ENCODE peak calls at places on chromosomes 4 and X, in ten cellular contexts. One of them, this sample, is unnamed.

GRCh38 chr4:98682719-98683118 is 24.3 kb upstream of the TSPAN5 start:
- DNase-seq in Peyer's patch: no peak
- DNase-seq in fibroblast of lung: peak; percentile 73
- DNase-seq in heart left ventricle: no peak
- DNase-seq in A549: no peak
- DNase-seq in transverse colon: no peak
- DNase-seq in fibroblast of villous mesenchyme: peak; percentile 86
- DNase-seq in endothelial cell: no peak
- DNase-seq in NB4: no peak
- DNase-seq in GM13977: no peak
- DNase-seq in this sample: no peak

GRCh38 chr4:23022032-23022431 is 329.3 kb downstream of the GBA3 start:
- DNase-seq in GM13977: no peak
- DNase-seq in fibroblast of villous mesenchyme: peak; percentile 47
- DNase-seq in transverse colon: no peak
- DNase-seq in fibroblast of lung: peak; percentile 96
- DNase-seq in endothelial cell: no peak
- DNase-seq in NB4: no peak
- DNase-seq in heart left ventricle: no peak
- DNase-seq in A549: peak; percentile 86
- DNase-seq in Peyer's patch: no peak
- DNase-seq in this sample: no peak

GRCh38 chr4:160143574-160143973 is 1040.7 kb downstream of the RAPGEF2 start:
- DNase-seq in Peyer's patch: no peak
- DNase-seq in A549: no peak
- DNase-seq in GM13977: no peak
- DNase-seq in NB4: no peak
- DNase-seq in heart left ventricle: no peak
- DNase-seq in fibroblast of villous mesenchyme: no peak
- DNase-seq in endothelial cell: no peak
- DNase-seq in fibroblast of lung: no peak
- DNase-seq in transverse colon: no peak
- DNase-seq in this sample: no peak

GRCh38 chrX:40615976-40616375 is 7.3 kb upstream of the MPC1L start:
- DNase-seq in Peyer's patch: no peak
- DNase-seq in fibroblast of villous mesenchyme: no peak
- DNase-seq in transverse colon: no peak
- DNase-seq in NB4: no peak
- DNase-seq in A549: no peak
- DNase-seq in heart left ventricle: no peak
- DNase-seq in endothelial cell: no peak
- DNase-seq in fibroblast of lung: no peak
- DNase-seq in GM13977: no peak
- DNase-seq in this sample: no peak

GRCh38 chrX:100990139-100990538 is 20.6 kb downstream of the ARL13A start:
- DNase-seq in A549: no peak
- DNase-seq in endothelial cell: no peak
- DNase-seq in Peyer's patch: no peak
- DNase-seq in fibroblast of villous mesenchyme: no peak
- DNase-seq in heart left ventricle: no peak
- DNase-seq in transverse colon: no peak
- DNase-seq in fibroblast of lung: no peak
- DNase-seq in NB4: no peak
- DNase-seq in GM13977: no peak
- DNase-seq in this sample: no peak

GRCh38 chr4:13953083-13953482 is 325.6 kb upstream of the BOD1L1 start:
- DNase-seq in GM13977: no peak
- DNase-seq in Peyer's patch: no peak
- DNase-seq in fibroblast of villous mesenchyme: no peak
- DNase-seq in fibroblast of lung: no peak
- DNase-seq in heart left ventricle: no peak
- DNase-seq in transverse colon: no peak
- DNase-seq in A549: no peak
- DNase-seq in endothelial cell: no peak
- DNase-seq in NB4: no peak
- DNase-seq in this sample: no peak

GRCh38 chr4:3202836-3203820 is 45.8 kb upstream of the MSANTD1 start:
- DNase-seq in heart left ventricle: no peak
- DNase-seq in Peyer's patch: no peak
- DNase-seq in GM13977: no peak
- DNase-seq in NB4: peak; percentile 51
- DNase-seq in endothelial cell: no peak
- DNase-seq in A549: no peak
- DNase-seq in fibroblast of lung: no peak
- DNase-seq in fibroblast of villous mesenchyme: peak; percentile 83
- DNase-seq in transverse colon: no peak
- DNase-seq in this sample: no peak

GRCh38 chr4:47031011-47031678 is at the start of gene GABRB1:
- DNase-seq in NB4: no peak
- DNase-seq in fibroblast of villous mesenchyme: peak; percentile 31
- DNase-seq in transverse colon: peak; percentile 66
- DNase-seq in Peyer's patch: no peak
- DNase-seq in heart left ventricle: peak; percentile 33
- DNase-seq in A549: peak; percentile 1
- DNase-seq in endothelial cell: peak; percentile 63
- DNase-seq in fibroblast of lung: peak; percentile 50
- DNase-seq in GM13977: no peak
- DNase-seq in this sample: peak; percentile 25

GRCh38 chr4:48686369-48686768 is 93.7 kb downstream of the FRYL start:
- DNase-seq in A549: no peak
- DNase-seq in endothelial cell: no peak
- DNase-seq in fibroblast of villous mesenchyme: no peak
- DNase-seq in NB4: no peak
- DNase-seq in heart left ventricle: no peak
- DNase-seq in GM13977: no peak
- DNase-seq in fibroblast of lung: no peak
- DNase-seq in Peyer's patch: no peak
- DNase-seq in transverse colon: no peak
- DNase-seq in this sample: no peak

GRCh38 chr4:48687313-48687712 is 92.8 kb downstream of the FRYL start:
- DNase-seq in heart left ventricle: no peak
- DNase-seq in transverse colon: no peak
- DNase-seq in A549: no peak
- DNase-seq in NB4: no peak
- DNase-seq in Peyer's patch: no peak
- DNase-seq in endothelial cell: no peak
- DNase-seq in GM13977: no peak
- DNase-seq in fibroblast of lung: no peak
- DNase-seq in fibroblast of villous mesenchyme: no peak
- DNase-seq in this sample: no peak

GRCh38 chr4:48683784-48684666 is 96.1 kb downstream of the FRYL start:
- DNase-seq in endothelial cell: no peak
- DNase-seq in NB4: peak; percentile 66
- DNase-seq in Peyer's patch: no peak
- DNase-seq in transverse colon: no peak
- DNase-seq in A549: no peak
- DNase-seq in heart left ventricle: no peak
- DNase-seq in fibroblast of lung: peak; percentile 20
- DNase-seq in fibroblast of villous mesenchyme: peak; percentile 25
- DNase-seq in GM13977: no peak
- DNase-seq in this sample: no peak

GRCh38 chr4:48680848-48681568 is 99.1 kb downstream of the FRYL start:
- DNase-seq in GM13977: no peak
- DNase-seq in transverse colon: no peak
- DNase-seq in heart left ventricle: no peak
- DNase-seq in NB4: no peak
- DNase-seq in Peyer's patch: no peak
- DNase-seq in endothelial cell: no peak
- DNase-seq in A549: no peak
- DNase-seq in fibroblast of lung: no peak
- DNase-seq in fibroblast of villous mesenchyme: no peak
- DNase-seq in this sample: no peak

DNA sequence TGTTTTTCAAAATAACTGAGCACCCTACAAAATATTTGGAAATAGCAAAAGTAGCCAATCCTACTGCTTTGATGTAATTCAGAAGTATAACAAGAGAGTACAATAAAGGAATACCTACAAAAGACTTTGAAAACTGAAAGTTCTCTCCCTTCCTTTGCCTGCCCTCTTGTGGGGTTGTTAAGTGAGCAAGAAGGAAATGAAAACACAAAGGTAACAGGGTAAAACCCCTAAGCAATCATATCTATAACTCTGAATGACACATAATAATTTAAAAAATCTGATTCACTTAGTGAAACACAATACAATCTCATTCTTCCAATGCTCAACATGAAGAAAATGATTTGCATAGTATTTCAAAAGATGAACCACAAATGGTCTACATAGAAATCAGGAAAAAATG is 98.2 kb downstream of the FRYL start:
- DNase-seq in Peyer's patch: no peak
- DNase-seq in endothelial cell: no peak
- DNase-seq in GM13977: peak; percentile 39
- DNase-seq in heart left ventricle: no peak
- DNase-seq in A549: peak; percentile 22
- DNase-seq in transverse colon: no peak
- DNase-seq in fibroblast of villous mesenchyme: peak; percentile 49
- DNase-seq in NB4: no peak
- DNase-seq in fibroblast of lung: peak; percentile 33
- DNase-seq in this sample: no peak
- TF ChIP-seq CTCF in Peyer's patch: peak; percentile 66
- TF ChIP-seq CTCF in endothelial cell: no peak
- TF ChIP-seq CTCF in GM13977: peak; percentile 42
- TF ChIP-seq CTCF in heart left ventricle: peak; percentile 58
- TF ChIP-seq CTCF in A549: peak; percentile 21
- TF ChIP-seq CTCF in transverse colon: peak; percentile 38
- TF ChIP-seq CTCF in fibroblast of villous mesenchyme: peak; percentile 48
- TF ChIP-seq CTCF in NB4: no peak
- TF ChIP-seq CTCF in fibroblast of lung: peak; percentile 49
- TF ChIP-seq CTCF in this sample: no peak

GRCh38 chr4:41939016-41939623 is 3.9 kb downstream of the TMEM33 start:
- DNase-seq in fibroblast of villous mesenchyme: peak; percentile 91
- DNase-seq in transverse colon: no peak
- DNase-seq in Peyer's patch: no peak
- DNase-seq in A549: no peak
- DNase-seq in NB4: peak; percentile 94
- DNase-seq in heart left ventricle: no peak
- DNase-seq in endothelial cell: no peak
- DNase-seq in GM13977: no peak
- DNase-seq in fibroblast of lung: no peak
- DNase-seq in this sample: no peak

GRCh38 chr4:41932988-41933387 is 2.2 kb upstream of the TMEM33 start:
- DNase-seq in NB4: peak; percentile 12
- DNase-seq in A549: no peak
- DNase-seq in fibroblast of villous mesenchyme: no peak
- DNase-seq in transverse colon: no peak
- DNase-seq in endothelial cell: no peak
- DNase-seq in fibroblast of lung: no peak
- DNase-seq in heart left ventricle: no peak
- DNase-seq in Peyer's patch: no peak
- DNase-seq in GM13977: no peak
- DNase-seq in this sample: no peak

GRCh38 chr4:41933997-41934812 is 1.0 kb upstream of the TMEM33 start:
- DNase-seq in Peyer's patch: no peak
- DNase-seq in endothelial cell: no peak
- DNase-seq in NB4: peak; percentile 98
- DNase-seq in heart left ventricle: no peak
- DNase-seq in GM13977: no peak
- DNase-seq in fibroblast of lung: no peak
- DNase-seq in A549: peak; percentile 86
- DNase-seq in fibroblast of villous mesenchyme: peak; percentile 85
- DNase-seq in transverse colon: no peak
- DNase-seq in this sample: no peak

GRCh38 chr4:41935652-41936021 is 408 bp downstream of the TMEM33 start:
- DNase-seq in endothelial cell: no peak
- DNase-seq in A549: peak; percentile 16
- DNase-seq in GM13977: peak; percentile 23
- DNase-seq in transverse colon: no peak
- DNase-seq in Peyer's patch: no peak
- DNase-seq in NB4: peak; percentile 64
- DNase-seq in fibroblast of lung: no peak
- DNase-seq in heart left ventricle: no peak
- DNase-seq in fibroblast of villous mesenchyme: peak; percentile 44
- DNase-seq in this sample: no peak

DNA sequence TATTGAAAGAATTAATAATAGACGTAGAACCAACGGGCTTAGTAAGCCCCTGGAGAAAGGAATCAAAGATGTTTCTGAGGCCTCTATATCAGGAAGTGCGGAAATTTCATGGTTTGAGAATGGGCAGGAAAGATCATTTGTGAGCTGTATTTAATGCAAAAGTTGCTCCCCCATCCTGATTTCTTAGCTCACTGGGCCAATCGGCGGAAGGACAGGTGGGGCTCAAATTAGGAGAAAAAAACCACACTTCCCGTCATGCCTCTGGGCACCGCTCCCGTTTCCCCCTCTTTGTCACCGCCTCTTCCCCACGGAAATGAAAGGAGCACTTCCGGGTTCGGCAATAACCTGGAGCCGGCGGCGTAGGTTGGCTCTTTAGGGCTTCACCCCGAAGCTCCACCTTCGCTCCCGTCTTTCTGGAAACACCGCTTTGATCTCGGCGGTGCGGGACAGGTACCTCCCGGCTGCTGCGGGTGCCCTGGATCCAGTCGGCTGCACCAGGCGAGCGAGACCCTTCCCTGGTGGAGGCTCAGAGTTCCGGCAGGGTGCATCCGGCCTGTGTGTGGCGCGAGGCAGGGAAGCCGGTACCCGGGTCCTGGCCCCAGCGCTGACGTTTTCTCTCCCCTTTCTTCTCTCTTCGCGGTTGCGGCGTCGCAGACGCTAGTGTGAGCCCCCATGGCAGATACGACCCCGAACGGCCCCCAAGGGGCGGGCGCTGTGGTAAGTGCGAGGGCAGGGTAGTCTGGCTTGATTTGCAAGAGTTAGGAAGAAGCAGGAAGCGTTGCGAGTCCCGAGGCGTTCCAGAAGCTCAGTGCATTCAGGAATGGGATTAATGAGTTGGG is at the start of gene TMEM33:
- DNase-seq in A549: peak; percentile 89
- DNase-seq in fibroblast of lung: peak; percentile 85
- DNase-seq in endothelial cell: peak; percentile 70
- DNase-seq in GM13977: peak; percentile 83
- DNase-seq in NB4: peak; percentile 97
- DNase-seq in Peyer's patch: peak; percentile 82
- DNase-seq in fibroblast of villous mesenchyme: peak; percentile 85
- DNase-seq in transverse colon: peak; percentile 90
- DNase-seq in heart left ventricle: peak; percentile 87
- DNase-seq in this sample: peak; percentile 58
- TF ChIP-seq CTCF in A549: no peak
- TF ChIP-seq CTCF in fibroblast of lung: peak; percentile 17
- TF ChIP-seq CTCF in endothelial cell: no peak
- TF ChIP-seq CTCF in GM13977: no peak
- TF ChIP-seq CTCF in NB4: peak; percentile 3
- TF ChIP-seq CTCF in Peyer's patch: peak; percentile 44
- TF ChIP-seq CTCF in fibroblast of villous mesenchyme: peak; percentile 14
- TF ChIP-seq CTCF in transverse colon: peak; percentile 13
- TF ChIP-seq CTCF in heart left ventricle: no peak
- TF ChIP-seq CTCF in this sample: no peak

GRCh38 chr4:170623899-170624298 is 534.1 kb upstream of the AADAT start:
- DNase-seq in endothelial cell: no peak
- DNase-seq in A549: no peak
- DNase-seq in fibroblast of lung: no peak
- DNase-seq in heart left ventricle: no peak
- DNase-seq in NB4: no peak
- DNase-seq in fibroblast of villous mesenchyme: no peak
- DNase-seq in GM13977: no peak
- DNase-seq in transverse colon: no peak
- DNase-seq in Peyer's patch: no peak
- DNase-seq in this sample: no peak
- TF ChIP-seq CTCF in endothelial cell: no peak
- TF ChIP-seq CTCF in A549: no peak
- TF ChIP-seq CTCF in fibroblast of lung: no peak
- TF ChIP-seq CTCF in heart left ventricle: no peak
- TF ChIP-seq CTCF in NB4: no peak
- TF ChIP-seq CTCF in fibroblast of villous mesenchyme: no peak
- TF ChIP-seq CTCF in GM13977: no peak
- TF ChIP-seq CTCF in transverse colon: no peak
- TF ChIP-seq CTCF in Peyer's patch: no peak
- TF ChIP-seq CTCF in this sample: no peak

GRCh38 chr4:82126641-82127040 is 247.2 kb downstream of the HNRNPD start:
- DNase-seq in Peyer's patch: no peak
- DNase-seq in fibroblast of villous mesenchyme: no peak
- DNase-seq in endothelial cell: no peak
- DNase-seq in NB4: no peak
- DNase-seq in heart left ventricle: no peak
- DNase-seq in transverse colon: no peak
- DNase-seq in A549: no peak
- DNase-seq in fibroblast of lung: no peak
- DNase-seq in GM13977: no peak
- DNase-seq in this sample: no peak

GRCh38 chr4:82125170-82125862 is 248.5 kb downstream of the HNRNPD start:
- DNase-seq in endothelial cell: no peak
- DNase-seq in fibroblast of villous mesenchyme: no peak
- DNase-seq in heart left ventricle: no peak
- DNase-seq in GM13977: no peak
- DNase-seq in NB4: no peak
- DNase-seq in A549: no peak
- DNase-seq in Peyer's patch: no peak
- DNase-seq in fibroblast of lung: no peak
- DNase-seq in transverse colon: no peak
- DNase-seq in this sample: no peak

GRCh38 chr4:82125863-82126297 is 247.9 kb downstream of the HNRNPD start:
- DNase-seq in GM13977: no peak
- DNase-seq in transverse colon: no peak
- DNase-seq in endothelial cell: no peak
- DNase-seq in Peyer's patch: no peak
- DNase-seq in heart left ventricle: no peak
- DNase-seq in A549: no peak
- DNase-seq in fibroblast of lung: no peak
- DNase-seq in fibroblast of villous mesenchyme: no peak
- DNase-seq in NB4: no peak
- DNase-seq in this sample: no peak

GRCh38 chr4:82124365-82124764 is 249.4 kb downstream of the HNRNPD start:
- DNase-seq in heart left ventricle: no peak
- DNase-seq in fibroblast of villous mesenchyme: no peak
- DNase-seq in GM13977: no peak
- DNase-seq in endothelial cell: no peak
- DNase-seq in transverse colon: no peak
- DNase-seq in NB4: no peak
- DNase-seq in fibroblast of lung: no peak
- DNase-seq in A549: no peak
- DNase-seq in Peyer's patch: no peak
- DNase-seq in this sample: no peak

GRCh38 chr4:82123934-82124333 is 249.9 kb downstream of the HNRNPD start:
- DNase-seq in Peyer's patch: no peak
- DNase-seq in A549: no peak
- DNase-seq in heart left ventricle: no peak
- DNase-seq in transverse colon: no peak
- DNase-seq in NB4: peak; percentile 4
- DNase-seq in fibroblast of villous mesenchyme: no peak
- DNase-seq in GM13977: no peak
- DNase-seq in endothelial cell: no peak
- DNase-seq in fibroblast of lung: no peak
- DNase-seq in this sample: no peak
- TF ChIP-seq CTCF in Peyer's patch: no peak
- TF ChIP-seq CTCF in A549: no peak
- TF ChIP-seq CTCF in heart left ventricle: no peak
- TF ChIP-seq CTCF in transverse colon: no peak
- TF ChIP-seq CTCF in NB4: no peak
- TF ChIP-seq CTCF in fibroblast of villous mesenchyme: no peak
- TF ChIP-seq CTCF in GM13977: no peak
- TF ChIP-seq CTCF in endothelial cell: no peak
- TF ChIP-seq CTCF in fibroblast of lung: no peak
- TF ChIP-seq CTCF in this sample: no peak